ENCODE peak calls at places on chromosomes 16 and 17, in ten cellular contexts. I is kidney tubule cell; X is stimulated activated CD8-positive, alpha-beta memory T cell treated with anti-CD3 and anti-CD28 coated beads, Interleukin-7, amount 100 ng/mL, for 1 hour; D is left ventricle myocardium superior; Y is EH; P is mesothelial cell of epicardium; H is activated effector memory CD4-positive, alpha-beta T cell treated with anti-CD3 and anti-CD28 coated beads, Interleukin-2, amount 50 U/mL, for 16 hours; V is AG04449; T is WTC11; Q is ELR. S is an unnamed sample.

GRCh38 chr17:41535764-41536481 is 7.8 kb upstream of the KRT19 start:
- DNase-seq in X (no peak), V (no peak), H (no peak), P (no peak), Q (no peak), T (no peak), I (peak; percentile 52), Y (no peak), D (no peak), S (no peak)

GRCh38 chr16:84947996-84948854 is 63.1 kb downstream of the ZDHHC7 start:
- DNase-seq in X (no peak), P (no peak), H (no peak), V (no peak), D (no peak), Q (no peak), Y (no peak), I (no peak), T (no peak), S (no peak)

GRCh38 chr16:5187402-5187952 is 89.9 kb upstream of the EEF2KMT start:
- DNase-seq in T (no peak), Y (no peak), V (no peak), D (no peak), P (no peak), X (no peak), Q (no peak), H (no peak), I (no peak), S (peak; percentile 46)

GRCh38 chr17:75060434-75061054 is 13.5 kb downstream of the KCTD2 start:
- DNase-seq in T (no peak), Y (no peak), V (no peak), X (no peak), D (peak; percentile 55), Q (no peak), H (no peak), I (no peak), P (no peak), S (no peak)

GRCh38 chr16:1972490-1972877 is 631 bp downstream of the TBL3 start:
- DNase-seq in Y (no peak), D (no peak), P (no peak), Q (peak; percentile 55), X (no peak), H (peak; percentile 75), V (no peak), I (peak; percentile 39), T (no peak), S (no peak)

GRCh38 chr17:64262125-64262421 is 987 bp downstream of the TEX2 start:
- DNase-seq in T (no peak), P (no peak), I (no peak), Y (peak; percentile 16), H (no peak), V (no peak), D (no peak), Q (no peak), X (no peak), S (no peak)

GRCh38 chr16:974606-975312 is 4.0 kb upstream of the LMF1 start:
- DNase-seq in V (no peak), I (peak; percentile 55), Y (no peak), H (no peak), Q (no peak), D (no peak), X (no peak), P (no peak), T (no peak), S (no peak)

GRCh38 chr17:80287038-80287437 is 26.4 kb downstream of the RNF213 start:
- DNase-seq in P (no peak), X (no peak), Q (no peak), V (no peak), Y (no peak), H (no peak), I (no peak), T (no peak), D (no peak), S (no peak)

GRCh38 chr16:74730049-74730683 is 29.5 kb upstream of the MLKL start:
- DNase-seq in P (no peak), T (no peak), V (no peak), Q (no peak), D (no peak), I (peak; percentile 29), Y (no peak), H (no peak), X (no peak), S (no peak)

GRCh38 chr16:66131895-66132294 is 234.6 kb upstream of the CDH5 start:
- DNase-seq in T (no peak), Q (peak; percentile 56), Y (peak; percentile 71), H (no peak), D (no peak), I (no peak), V (no peak), X (no peak), P (no peak), S (no peak)

GRCh38 chr16:89473791-89474414 is 16.5 kb downstream of the ANKRD11 start:
- DNase-seq in P (no peak), V (no peak), H (no peak), Y (peak; percentile 57), T (no peak), Q (peak; percentile 89), D (no peak), I (peak; percentile 52), X (no peak), S (no peak)

GRCh38 chr17:5747276-5747675 is 163.0 kb upstream of the NLRP1 start:
- DNase-seq in T (no peak), P (no peak), D (no peak), I (no peak), Q (no peak), H (no peak), X (no peak), Y (no peak), V (no peak), S (no peak)

GRCh38 chr16:23754594-23755483 is at the start of gene CHP2:
- DNase-seq in Y (no peak), Q (no peak), P (peak; percentile 40), D (peak; percentile 45), X (no peak), H (no peak), I (no peak), V (no peak), T (peak; percentile 45), S (no peak)

GRCh38 chr16:63315229-63315628 is 1279.0 kb upstream of the CDH8 start:
- DNase-seq in T (no peak), Y (no peak), X (no peak), I (peak; percentile 9), Q (no peak), V (no peak), D (no peak), H (no peak), P (no peak), S (no peak)

GRCh38 chr17:56679148-56679766 is 85.8 kb downstream of the NOG start:
- DNase-seq in P (no peak), I (peak; percentile 53), D (no peak), H (no peak), V (no peak), Q (peak; percentile 68), X (no peak), Y (peak; percentile 50), T (no peak), S (peak; percentile 12)

GRCh38 chr16:83068686-83069085 is 441.9 kb downstream of the CDH13 start:
- DNase-seq in Y (peak; percentile 57), P (no peak), T (no peak), X (no peak), Q (peak; percentile 31), D (no peak), I (no peak), H (no peak), V (no peak), S (no peak)

GRCh38 chr17:76241205-76241539 is 879 bp upstream of the RNF157 start:
- DNase-seq in V (no peak), H (peak; percentile 62), I (no peak), P (no peak), X (no peak), D (peak; percentile 59), T (no peak), Y (no peak), Q (no peak), S (no peak)

GRCh38 chr16:69311533-69312388 is 611 bp downstream of the VPS4A start:
- DNase-seq in H (peak; percentile 81), X (no peak), P (peak; percentile 62), Q (peak; percentile 56), T (peak; percentile 44), Y (peak; percentile 51), I (peak; percentile 59), D (no peak), V (no peak), S (no peak)

GRCh38 chr16:65572156-65572555 is 450.3 kb upstream of the CDH11 start:
- DNase-seq in V (peak; percentile 77), P (no peak), H (no peak), I (peak; percentile 76), Y (peak; percentile 96), D (no peak), X (no peak), T (no peak), Q (peak; percentile 75), S (no peak)

GRCh38 chr16:56938664-56939513 is 6.9 kb downstream of the HERPUD1 start:
- DNase-seq in Y (no peak), Q (peak; percentile 35), V (no peak), I (no peak), X (no peak), D (no peak), H (peak; percentile 75), P (no peak), T (no peak), S (no peak)

GRCh38 chr16:58500329-58501241 is 642 bp downstream of the NDRG4 start:
- DNase-seq in D (no peak), H (peak; percentile 61), P (no peak), Y (peak; percentile 40), X (no peak), Q (peak; percentile 26), T (peak; percentile 38), I (peak; percentile 18), V (no peak), S (no peak)

GRCh38 chr16:83305092-83305491 is 502.7 kb upstream of the HSBP1 start:
- DNase-seq in Y (peak; percentile 93), I (peak; percentile 27), X (no peak), V (peak; percentile 83), Q (peak; percentile 89), P (no peak), H (no peak), T (no peak), D (no peak), S (no peak)

GRCh38 chr17:9465216-9465921 is 110.3 kb downstream of the STX8 start:
- DNase-seq in V (peak; percentile 65), X (no peak), D (no peak), Q (peak; percentile 7), P (no peak), H (no peak), Y (peak; percentile 51), T (no peak), I (no peak), S (no peak)

GRCh38 chr17:31696184-31696602 is 162.9 kb downstream of the COPRS start:
- DNase-seq in Q (peak; percentile 76), T (peak; percentile 23), I (peak; percentile 45), V (peak; percentile 94), H (no peak), X (no peak), Y (peak; percentile 99), P (peak; percentile 81), D (peak; percentile 89), S (no peak)

GRCh38 chr16:78505544-78506371 is 406.3 kb downstream of the WWOX start:
- DNase-seq in X (no peak), Q (no peak), T (peak; percentile 17), Y (no peak), H (no peak), P (peak; percentile 41), I (peak; percentile 70), V (no peak), D (peak; percentile 74), S (no peak)

GRCh38 chr16:72203401-72203800 is 31.4 kb upstream of the PMFBP1 start:
- DNase-seq in P (no peak), D (no peak), Y (peak; percentile 60), T (no peak), I (peak; percentile 53), Q (peak; percentile 66), V (no peak), H (no peak), X (no peak), S (no peak)

GRCh38 chr17:55273579-55274370 is 9.0 kb downstream of the HLF start:
- DNase-seq in Q (no peak), V (no peak), D (peak; percentile 90), H (no peak), X (no peak), Y (no peak), I (peak; percentile 80), P (no peak), T (no peak), S (no peak)

GRCh38 chr17:45430738-45431530 is 1.7 kb downstream of the ARHGAP27 start:
- DNase-seq in H (peak; percentile 75), V (no peak), X (no peak), Y (no peak), P (peak; percentile 74), I (peak; percentile 46), D (no peak), Q (peak; percentile 53), T (peak; percentile 69), S (no peak)

S was measured in NCI-H1930.